ENCODE peak calls at places on chromosomes 3 and 15, in eight cellular contexts. B is GM20000, H is choroid plexus epithelial cell, F is PC-9, Q is AG10803, E is astrocyte of the cerebellum, I is cardiac fibroblast, S is HCT116. W is an unnamed sample.

GRCh38 chr3:37953995-37954394 is 36.6 kb upstream of the VILL start:
- DNase-seq in B (no peak), H (no peak), F (no peak), Q (no peak), E (no peak), I (no peak), S (no peak), W (no peak)

GRCh38 chr3:112813016-112813415 is 33.6 kb downstream of the CD200R1L start:
- DNase-seq in B (no peak), H (no peak), F (no peak), Q (peak), E (no peak), I (peak), S (no peak), W (no peak)

GRCh38 chr3:51502562-51502910 is 2.7 kb upstream of the DCAF1 start:
- DNase-seq in B (no peak), H (no peak), F (no peak), Q (no peak), E (no peak), I (no peak), S (no peak), W (no peak)

GRCh38 chr3:13122101-13123055 is 49.1 kb upstream of the IQSEC1 start:
- DNase-seq in B (no peak), H (no peak), F (no peak), Q (no peak), E (no peak), I (no peak), S (no peak), W (no peak)

GRCh38 chr3:24678441-24678865 is 183.8 kb upstream of the THRB start:
- DNase-seq in B (no peak), H (peak), F (peak), Q (peak), E (peak), I (peak), S (no peak), W (peak)

GRCh38 chr3:183583331-183584245 is 28.1 kb upstream of the KLHL6 start:
- DNase-seq in B (no peak), H (no peak), F (no peak), Q (no peak), E (no peak), I (no peak), S (no peak), W (no peak)

GRCh38 chr3:161372321-161373260 is 1.3 kb upstream of the SPTSSB start:
- DNase-seq in B (peak), H (peak), F (no peak), Q (no peak), E (no peak), I (peak), S (peak), W (peak)

GRCh38 chr3:170178631-170179030 is 2.9 kb downstream of the PHC3 start:
- DNase-seq in B (no peak), H (no peak), F (no peak), Q (no peak), E (no peak), I (no peak), S (no peak), W (peak)

GRCh38 chr3:125481786-125482185 is 38.2 kb downstream of the SNX4 start:
- DNase-seq in B (no peak), H (no peak), F (peak), Q (no peak), E (no peak), I (no peak), S (no peak), W (no peak)

GRCh38 chr15:60043744-60044435 is 39.8 kb downstream of the FOXB1 start:
- DNase-seq in B (no peak), H (no peak), F (no peak), Q (no peak), E (no peak), I (no peak), S (no peak), W (peak)

GRCh38 chr3:128112406-128112968 is 11.1 kb downstream of the RUVBL1 start:
- DNase-seq in B (no peak), H (peak), F (peak), Q (peak), E (peak), I (peak), S (peak), W (peak)

GRCh38 chr3:47370887-47371697 is 9.7 kb upstream of the PTPN23 start:
- DNase-seq in B (peak), H (peak), F (no peak), Q (no peak), E (no peak), I (no peak), S (no peak), W (peak)

GRCh38 chr3:127680146-127680661 is 7.5 kb downstream of the ABTB1 start:
- DNase-seq in B (no peak), H (no peak), F (no peak), Q (no peak), E (no peak), I (no peak), S (no peak), W (no peak)

GRCh38 chr3:155629006-155629405 is 115.9 kb downstream of the PLCH1 start:
- DNase-seq in B (no peak), H (no peak), F (no peak), Q (peak), E (no peak), I (no peak), S (no peak), W (no peak)

GRCh38 chr15:44536298-44536961 is 517 bp upstream of the EIF3J start:
- DNase-seq in B (no peak), H (peak), F (peak), Q (no peak), E (peak), I (peak), S (peak), W (peak)

GRCh38 chr3:13879102-13879945 is 547 bp downstream of the WNT7A start:
- DNase-seq in B (peak), H (no peak), F (peak), Q (no peak), E (no peak), I (no peak), S (no peak), W (peak)

GRCh38 chr3:197487911-197488391 is 67.8 kb downstream of the BDH1 start:
- DNase-seq in B (no peak), H (peak), F (peak), Q (peak), E (peak), I (peak), S (no peak), W (no peak)

GRCh38 chr3:171508676-171509075 is 48.5 kb upstream of the TNIK start:
- DNase-seq in B (no peak), H (no peak), F (no peak), Q (no peak), E (no peak), I (no peak), S (no peak), W (no peak)

DNA sequence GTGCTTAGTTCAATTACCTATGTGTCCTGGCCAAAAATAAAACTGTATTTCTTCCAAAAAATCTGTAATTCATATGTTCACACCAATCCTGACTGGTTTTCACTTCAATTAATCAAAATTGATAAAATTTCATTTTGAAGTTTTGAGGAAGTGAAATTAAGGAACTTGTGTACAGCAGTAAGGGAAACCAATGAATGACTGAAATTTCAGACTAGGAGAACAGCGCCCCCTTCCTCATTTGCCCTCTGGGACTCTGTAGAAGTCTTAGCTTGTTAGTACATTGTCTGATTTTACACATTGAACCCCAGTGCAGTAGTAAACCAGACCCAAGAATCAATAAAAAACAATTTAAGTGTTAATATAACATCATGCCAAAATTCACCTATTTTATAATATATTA is 495.3 kb upstream of the AGTR1 start:
- DNase-seq in B (no peak), H (no peak), F (no peak), Q (no peak), E (no peak), I (no peak), S (no peak), W (no peak)
- TF ChIP-seq CTCF in B (no peak), H (peak), F (no peak), Q (no peak), E (no peak), I (peak), S (peak), W (no peak)

DNA sequence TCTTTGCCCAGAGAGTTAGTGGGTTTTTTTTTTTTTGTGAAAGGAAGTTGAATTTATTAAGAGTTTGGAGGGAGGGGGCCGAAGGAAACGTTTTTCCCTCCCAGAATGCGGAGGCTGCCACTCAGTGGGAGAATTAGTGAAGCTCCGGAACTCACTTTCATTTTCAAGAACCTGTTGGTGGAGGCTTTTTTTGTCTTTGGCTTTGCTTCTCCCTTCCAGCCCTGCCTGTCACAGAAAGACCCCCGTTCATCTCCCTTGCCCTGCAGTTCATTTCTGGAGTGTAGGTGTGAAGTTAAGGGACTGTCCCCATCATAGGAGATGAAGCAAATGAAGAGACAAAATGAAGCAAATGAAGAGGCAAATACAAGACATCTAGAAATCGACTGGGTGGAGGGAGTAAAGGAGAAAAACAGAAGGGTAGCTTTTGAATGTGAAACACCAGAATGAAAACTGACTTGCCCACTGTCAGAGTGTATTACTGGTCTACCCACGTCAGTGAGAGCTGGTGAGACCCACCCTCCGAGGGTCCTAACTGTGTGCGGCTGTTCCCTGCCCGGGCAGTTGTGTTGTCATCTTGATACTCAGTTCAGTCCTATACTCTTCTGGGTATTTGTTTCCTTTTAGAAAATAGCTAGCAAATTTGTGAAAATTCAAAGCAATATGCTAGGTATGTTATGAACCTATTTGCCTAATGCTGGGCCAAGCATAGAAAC is 91.5 kb downstream of the ITPR1 start:
- DNase-seq in B (peak), H (peak), F (no peak), Q (no peak), E (no peak), I (peak), S (no peak), W (peak)
- TF ChIP-seq CTCF in B (no peak), H (peak), F (no peak), Q (no peak), E (no peak), I (no peak), S (no peak), W (no peak)

DNA sequence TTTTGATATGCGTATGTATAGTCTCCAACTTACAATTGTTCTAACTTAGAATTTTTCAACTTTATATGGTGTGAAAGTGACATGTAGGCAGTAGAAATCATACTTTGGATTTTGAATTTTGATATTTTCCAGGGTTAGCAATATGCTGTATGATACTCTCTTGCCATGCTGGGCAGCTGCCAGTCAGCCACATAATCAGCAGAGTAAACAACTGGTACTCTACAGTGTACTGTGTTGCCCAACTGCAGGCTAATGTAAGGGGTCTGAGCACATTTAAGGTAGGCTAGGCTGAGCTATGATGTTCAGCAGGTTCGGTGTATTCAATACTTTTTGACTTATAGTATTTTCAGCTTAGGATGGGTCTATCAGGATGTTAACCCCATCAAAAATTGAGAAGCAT is 52.0 kb upstream of the RYK start:
- DNase-seq in B (no peak), H (no peak), F (no peak), Q (no peak), E (no peak), I (no peak), S (no peak), W (no peak)
- TF ChIP-seq CTCF in B (no peak), H (no peak), F (no peak), Q (no peak), E (no peak), I (no peak), S (no peak), W (no peak)

GRCh38 chr3:107689355-107689754 is 166.6 kb downstream of the BBX start:
- DNase-seq in B (no peak), H (no peak), F (no peak), Q (no peak), E (no peak), I (no peak), S (no peak), W (no peak)

GRCh38 chr3:107690522-107691138 is 167.9 kb downstream of the BBX start:
- DNase-seq in B (peak), H (peak), F (peak), Q (peak), E (peak), I (peak), S (peak), W (no peak)

GRCh38 chr3:107684431-107684925 is 161.7 kb downstream of the BBX start:
- DNase-seq in B (no peak), H (no peak), F (no peak), Q (no peak), E (no peak), I (no peak), S (no peak), W (no peak)

GRCh38 chr3:107685383-107685782 is 162.6 kb downstream of the BBX start:
- DNase-seq in B (no peak), H (no peak), F (no peak), Q (no peak), E (no peak), I (no peak), S (no peak), W (no peak)

DNA sequence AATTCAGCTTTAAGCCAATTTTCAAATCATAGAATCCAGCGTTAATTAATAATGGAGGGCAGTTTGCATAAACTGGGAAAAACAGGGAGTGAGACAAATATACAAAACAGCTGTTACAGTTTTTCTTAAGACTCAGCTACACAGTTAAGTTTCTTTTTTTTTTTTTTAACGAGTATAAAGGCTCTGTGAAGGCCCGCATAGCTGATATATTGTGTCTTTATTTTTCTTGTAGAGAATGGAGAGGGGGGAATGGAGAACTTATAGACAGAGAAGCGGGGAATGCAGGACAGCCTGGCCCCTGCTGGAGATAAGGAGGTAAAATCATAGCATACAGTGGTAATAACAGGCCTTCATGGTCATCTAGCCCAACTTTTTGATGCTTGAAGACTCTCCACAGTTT is 164.4 kb downstream of the BBX start:
- DNase-seq in B (no peak), H (no peak), F (no peak), Q (no peak), E (no peak), I (no peak), S (no peak), W (no peak)
- TF ChIP-seq CTCF in B (no peak), H (peak), F (no peak), Q (no peak), E (no peak), I (no peak), S (no peak), W (no peak)

GRCh38 chr3:33273628-33274027 is 3.6 kb upstream of the FBXL2 start:
- DNase-seq in B (no peak), H (no peak), F (no peak), Q (no peak), E (no peak), I (no peak), S (no peak), W (no peak)

GRCh38 chr3:33278106-33278672 is 947 bp downstream of the FBXL2 start:
- DNase-seq in B (no peak), H (no peak), F (no peak), Q (no peak), E (no peak), I (peak), S (no peak), W (no peak)

DNA sequence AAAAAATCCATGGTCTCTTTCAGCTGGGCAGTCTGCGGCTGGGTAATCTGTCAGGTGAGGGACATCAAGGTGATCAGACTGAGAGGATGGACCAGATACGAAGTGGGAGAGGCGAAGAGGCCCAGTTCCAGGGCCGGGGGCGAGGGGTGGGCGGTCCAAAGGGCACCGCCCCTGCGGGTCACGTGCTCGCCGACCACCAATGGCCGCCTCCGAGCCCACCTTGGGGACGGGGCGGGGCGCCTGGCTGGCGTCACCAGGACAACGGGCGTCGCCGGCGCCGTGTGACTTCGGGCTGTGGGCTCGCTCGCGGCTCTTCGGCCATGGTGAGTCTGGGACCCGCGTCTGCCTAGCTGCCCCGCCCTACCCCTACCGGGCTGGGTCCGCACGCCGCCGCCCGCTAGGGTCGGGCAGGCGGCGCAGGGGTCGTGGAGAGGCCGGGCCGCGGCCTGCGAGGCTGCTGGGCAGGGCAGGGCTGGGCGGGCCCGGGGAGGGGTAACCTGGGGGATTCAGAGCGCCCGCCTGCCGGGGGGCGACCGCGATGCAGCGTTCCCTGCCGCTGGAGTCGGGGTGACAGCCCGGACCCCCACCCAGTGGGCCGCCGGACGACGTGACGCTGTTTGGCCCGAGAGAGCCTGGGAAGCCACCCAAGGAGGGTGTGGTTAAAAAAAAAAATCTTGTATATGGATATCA is at the start of gene FBXL2:
- DNase-seq in B (peak), H (peak), F (peak), Q (peak), E (peak), I (peak), S (peak), W (peak)
- TF ChIP-seq CTCF in B (no peak), H (no peak), F (no peak), Q (no peak), E (no peak), I (no peak), S (no peak), W (no peak)

GRCh38 chr3:8280161-8280560 is 221.5 kb upstream of the LMCD1 start:
- DNase-seq in B (no peak), H (no peak), F (no peak), Q (no peak), E (no peak), I (no peak), S (no peak), W (no peak)

GRCh38 chr3:8278448-8278847 is 223.2 kb upstream of the LMCD1 start:
- DNase-seq in B (no peak), H (no peak), F (no peak), Q (no peak), E (no peak), I (no peak), S (peak), W (no peak)

GRCh38 chr3:8282541-8283165 is 219.0 kb upstream of the LMCD1 start:
- DNase-seq in B (no peak), H (no peak), F (no peak), Q (no peak), E (no peak), I (no peak), S (no peak), W (no peak)

GRCh38 chr3:8283180-8283579 is 218.4 kb upstream of the LMCD1 start:
- DNase-seq in B (no peak), H (no peak), F (no peak), Q (no peak), E (no peak), I (no peak), S (no peak), W (no peak)

GRCh38 chr3:8279476-8279875 is 222.1 kb upstream of the LMCD1 start:
- DNase-seq in B (no peak), H (no peak), F (no peak), Q (no peak), E (no peak), I (no peak), S (no peak), W (no peak)
- TF ChIP-seq CTCF in B (no peak), H (no peak), F (no peak), Q (no peak), E (no peak), I (no peak), S (no peak), W (no peak)

GRCh38 chr3:108432431-108432830 is 78.0 kb downstream of the MYH15 start:
- DNase-seq in B (no peak), H (no peak), F (no peak), Q (no peak), E (no peak), I (no peak), S (no peak), W (no peak)
- TF ChIP-seq CTCF in B (no peak), H (no peak), F (no peak), Q (no peak), E (no peak), I (no peak), S (no peak), W (no peak)

GRCh38 chr3:166420071-166420470 is 582.8 kb upstream of the BCHE start:
- DNase-seq in B (no peak), H (no peak), F (no peak), Q (no peak), E (no peak), I (no peak), S (no peak), W (no peak)
- TF ChIP-seq CTCF in B (no peak), H (no peak), F (no peak), Q (no peak), E (no peak), I (no peak), S (no peak), W (no peak)